ENCODE peak calls at places on chromosomes 5 and 9, in four cellular contexts. One of them, this sample, is unnamed.

GRCh38 chr9:81722277-81722676 is 32.9 kb upstream of the TLE1 start:
- DNase-seq in uterus: no peak
- DNase-seq in adrenal gland: peak
- DNase-seq in GM23338: no peak
- DNase-seq in this sample: no peak

GRCh38 chr5:4230531-4230904 is 634.9 kb downstream of the IRX1 start:
- DNase-seq in adrenal gland: no peak
- DNase-seq in uterus: no peak
- DNase-seq in GM23338: peak
- DNase-seq in this sample: no peak

GRCh38 chr9:98057095-98057799 is 715 bp downstream of the NANS start:
- DNase-seq in uterus: no peak
- DNase-seq in adrenal gland: no peak
- DNase-seq in GM23338: peak
- DNase-seq in this sample: no peak

GRCh38 chr5:58358436-58358835 is 101.5 kb downstream of the PLK2 start:
- DNase-seq in adrenal gland: no peak
- DNase-seq in GM23338: no peak
- DNase-seq in uterus: no peak
- DNase-seq in this sample: no peak

GRCh38 chr5:125485003-125485641 is 738.7 kb upstream of the ZNF608 start:
- DNase-seq in adrenal gland: peak
- DNase-seq in uterus: peak
- DNase-seq in GM23338: peak
- DNase-seq in this sample: no peak

GRCh38 chr5:140311011-140311467 is 8.1 kb upstream of the PFDN1 start:
- DNase-seq in uterus: no peak
- DNase-seq in adrenal gland: no peak
- DNase-seq in GM23338: no peak
- DNase-seq in this sample: no peak

GRCh38 chr5:158119852-158120708 is 261.1 kb upstream of the CLINT1 start:
- DNase-seq in uterus: peak
- DNase-seq in adrenal gland: no peak
- DNase-seq in GM23338: no peak
- DNase-seq in this sample: no peak

GRCh38 chr9:21415492-21416267 is 6.8 kb downstream of the IFNA8 start:
- DNase-seq in GM23338: no peak
- DNase-seq in uterus: no peak
- DNase-seq in adrenal gland: no peak
- DNase-seq in this sample: no peak

GRCh38 chr5:107607656-107608368 is 62.9 kb downstream of the EFNA5 start:
- DNase-seq in GM23338: no peak
- DNase-seq in adrenal gland: no peak
- DNase-seq in uterus: no peak
- DNase-seq in this sample: no peak

GRCh38 chr5:154997746-154998145 is 15.8 kb upstream of the KIF4B start:
- DNase-seq in GM23338: no peak
- DNase-seq in uterus: no peak
- DNase-seq in adrenal gland: no peak
- DNase-seq in this sample: no peak

GRCh38 chr5:33854733-33855151 is 37.0 kb downstream of the ADAMTS12 start:
- DNase-seq in uterus: no peak
- DNase-seq in GM23338: peak
- DNase-seq in adrenal gland: peak
- DNase-seq in this sample: no peak

GRCh38 chr5:34044950-34045525 is 2.0 kb upstream of the C1QTNF3 start:
- DNase-seq in adrenal gland: no peak
- DNase-seq in GM23338: no peak
- DNase-seq in uterus: no peak
- DNase-seq in this sample: no peak

GRCh38 chr5:179599566-179599965 is 23.9 kb downstream of the HNRNPH1 start:
- DNase-seq in adrenal gland: peak
- DNase-seq in uterus: no peak
- DNase-seq in GM23338: no peak
- DNase-seq in this sample: peak

GRCh38 chr9:88355166-88355565 is 33.1 kb upstream of the SPIN1 start:
- DNase-seq in uterus: no peak
- DNase-seq in GM23338: no peak
- DNase-seq in adrenal gland: no peak
- DNase-seq in this sample: no peak

GRCh38 chr9:135574943-135575342 is 13.4 kb downstream of the PAEP start:
- DNase-seq in GM23338: no peak
- DNase-seq in uterus: no peak
- DNase-seq in adrenal gland: no peak
- DNase-seq in this sample: no peak

GRCh38 chr5:179194201-179194910 is 134.2 kb downstream of the ZNF354C start:
- DNase-seq in uterus: no peak
- DNase-seq in adrenal gland: no peak
- DNase-seq in GM23338: no peak
- DNase-seq in this sample: no peak

GRCh38 chr9:131609116-131609830 is 64.0 kb downstream of the PRRT1B start:
- DNase-seq in adrenal gland: peak
- DNase-seq in uterus: peak
- DNase-seq in GM23338: peak
- DNase-seq in this sample: no peak

GRCh38 chr5:160271396-160271795 is 41.0 kb downstream of the CCNJL start:
- DNase-seq in adrenal gland: no peak
- DNase-seq in uterus: no peak
- DNase-seq in GM23338: peak
- DNase-seq in this sample: no peak

DNA sequence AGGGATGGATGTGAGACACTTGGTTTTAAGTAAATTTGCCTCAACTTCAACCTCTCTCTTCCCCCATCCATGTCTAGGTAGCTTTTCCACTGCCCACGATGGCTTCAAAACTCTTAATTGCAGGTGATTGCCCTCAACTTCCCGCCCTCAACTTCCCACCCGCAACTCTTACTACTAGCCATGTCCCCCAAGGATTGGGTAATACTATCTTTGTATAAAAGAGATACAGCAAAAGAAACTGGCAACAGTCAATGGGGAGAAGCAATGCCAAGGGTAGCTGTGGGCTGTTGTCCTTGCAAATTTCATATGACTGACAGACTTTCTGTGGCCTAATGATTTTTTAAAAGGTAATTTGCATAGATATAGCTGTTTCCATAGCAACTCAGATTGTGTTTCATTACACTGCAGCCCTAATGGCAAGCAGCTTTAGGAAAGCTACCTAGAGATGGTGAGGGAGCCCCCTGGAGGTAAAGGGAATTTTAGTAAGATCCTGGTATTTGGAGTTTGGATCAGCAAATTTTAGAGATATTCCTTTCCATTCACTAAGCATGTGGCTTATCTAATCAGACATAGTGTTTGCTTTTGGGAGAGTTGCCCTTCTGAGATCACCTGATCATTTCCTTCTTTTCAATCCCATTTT is 421.5 kb upstream of the DAP start:
- DNase-seq in adrenal gland: no peak
- DNase-seq in GM23338: peak
- DNase-seq in uterus: no peak
- DNase-seq in this sample: no peak
- TF ChIP-seq CTCF in adrenal gland: peak
- TF ChIP-seq CTCF in GM23338: peak
- TF ChIP-seq CTCF in uterus: peak
- TF ChIP-seq CTCF in this sample: no peak

GRCh38 chr9:86445636-86446035 is 91.4 kb upstream of the TUT7 start:
- DNase-seq in adrenal gland: no peak
- DNase-seq in GM23338: no peak
- DNase-seq in uterus: no peak
- DNase-seq in this sample: no peak
- TF ChIP-seq CTCF in adrenal gland: no peak
- TF ChIP-seq CTCF in GM23338: no peak
- TF ChIP-seq CTCF in uterus: no peak
- TF ChIP-seq CTCF in this sample: no peak

GRCh38 chr5:6287136-6287535 is 91.2 kb downstream of the MED10 start:
- DNase-seq in uterus: no peak
- DNase-seq in adrenal gland: no peak
- DNase-seq in GM23338: peak
- DNase-seq in this sample: no peak

GRCh38 chr5:6286404-6286803 is 91.9 kb downstream of the MED10 start:
- DNase-seq in uterus: no peak
- DNase-seq in adrenal gland: no peak
- DNase-seq in GM23338: no peak
- DNase-seq in this sample: no peak

GRCh38 chr5:6296524-6296923 is 81.8 kb downstream of the MED10 start:
- DNase-seq in uterus: no peak
- DNase-seq in GM23338: peak
- DNase-seq in adrenal gland: no peak
- DNase-seq in this sample: no peak

DNA sequence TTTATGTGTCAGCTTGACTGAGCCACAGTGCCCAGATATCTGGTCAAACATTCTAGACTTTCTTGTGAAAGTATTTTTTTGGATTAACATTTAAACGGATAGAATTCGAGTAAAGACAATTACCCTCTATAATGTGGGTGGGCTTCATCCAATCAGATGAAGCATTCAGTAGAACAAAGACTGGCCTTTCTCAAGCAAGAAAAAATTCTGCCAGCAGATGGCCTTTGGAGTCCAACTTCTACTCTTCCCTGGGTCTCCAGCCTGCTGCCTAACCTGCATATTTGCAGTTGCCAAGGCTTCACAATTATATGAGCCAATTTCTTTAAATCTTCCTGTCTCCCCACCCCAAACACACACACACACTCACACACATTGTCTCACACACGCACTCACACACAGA is 86.4 kb downstream of the MED10 start:
- DNase-seq in uterus: no peak
- DNase-seq in GM23338: peak
- DNase-seq in adrenal gland: no peak
- DNase-seq in this sample: no peak
- TF ChIP-seq CTCF in uterus: no peak
- TF ChIP-seq CTCF in GM23338: peak
- TF ChIP-seq CTCF in adrenal gland: no peak
- TF ChIP-seq CTCF in this sample: no peak

GRCh38 chr9:72599874-72600534 is 78.6 kb downstream of the TMC1 start:
- DNase-seq in GM23338: no peak
- DNase-seq in uterus: no peak
- DNase-seq in adrenal gland: no peak
- DNase-seq in this sample: no peak

GRCh38 chr9:72598639-72599038 is 77.2 kb downstream of the TMC1 start:
- DNase-seq in GM23338: no peak
- DNase-seq in uterus: no peak
- DNase-seq in adrenal gland: no peak
- DNase-seq in this sample: no peak

GRCh38 chr9:72602629-72603028 is 81.2 kb downstream of the TMC1 start:
- DNase-seq in adrenal gland: no peak
- DNase-seq in uterus: no peak
- DNase-seq in GM23338: no peak
- DNase-seq in this sample: no peak

GRCh38 chr9:72601595-72601994 is 80.2 kb downstream of the TMC1 start:
- DNase-seq in uterus: no peak
- DNase-seq in adrenal gland: no peak
- DNase-seq in GM23338: no peak
- DNase-seq in this sample: no peak

DNA sequence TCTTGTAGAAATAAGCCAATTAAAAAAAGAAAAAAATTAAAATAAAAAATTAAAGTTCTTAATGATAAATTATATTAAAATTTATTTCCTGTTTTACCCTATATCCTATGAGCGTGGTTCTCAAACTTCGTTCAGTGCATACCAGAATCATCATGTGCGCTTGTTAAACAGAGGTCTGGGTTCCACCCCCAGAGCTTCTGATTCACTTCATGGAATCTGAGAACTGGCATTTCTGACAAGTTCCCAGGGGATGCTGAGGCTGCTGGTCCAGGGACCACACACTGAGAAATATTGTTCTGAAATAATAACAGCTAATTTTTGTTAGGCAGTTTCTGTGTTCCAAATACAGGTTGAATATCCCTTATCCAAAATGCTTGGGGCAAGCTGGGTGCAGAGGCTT is 79.3 kb downstream of the TMC1 start:
- DNase-seq in GM23338: no peak
- DNase-seq in adrenal gland: no peak
- DNase-seq in uterus: no peak
- DNase-seq in this sample: no peak
- TF ChIP-seq CTCF in GM23338: no peak
- TF ChIP-seq CTCF in adrenal gland: no peak
- TF ChIP-seq CTCF in uterus: no peak
- TF ChIP-seq CTCF in this sample: no peak

GRCh38 chr9:133571491-133571890 is 37.0 kb downstream of the ADAMTSL2 start:
- DNase-seq in GM23338: no peak
- DNase-seq in adrenal gland: no peak
- DNase-seq in uterus: no peak
- DNase-seq in this sample: no peak
- TF ChIP-seq CTCF in GM23338: no peak
- TF ChIP-seq CTCF in adrenal gland: no peak
- TF ChIP-seq CTCF in uterus: no peak
- TF ChIP-seq CTCF in this sample: no peak

GRCh38 chr5:8884029-8884428 is 661.8 kb downstream of the SEMA5A start:
- DNase-seq in adrenal gland: no peak
- DNase-seq in uterus: no peak
- DNase-seq in GM23338: no peak
- DNase-seq in this sample: no peak
- TF ChIP-seq CTCF in adrenal gland: no peak
- TF ChIP-seq CTCF in uterus: no peak
- TF ChIP-seq CTCF in GM23338: peak
- TF ChIP-seq CTCF in this sample: no peak

DNA sequence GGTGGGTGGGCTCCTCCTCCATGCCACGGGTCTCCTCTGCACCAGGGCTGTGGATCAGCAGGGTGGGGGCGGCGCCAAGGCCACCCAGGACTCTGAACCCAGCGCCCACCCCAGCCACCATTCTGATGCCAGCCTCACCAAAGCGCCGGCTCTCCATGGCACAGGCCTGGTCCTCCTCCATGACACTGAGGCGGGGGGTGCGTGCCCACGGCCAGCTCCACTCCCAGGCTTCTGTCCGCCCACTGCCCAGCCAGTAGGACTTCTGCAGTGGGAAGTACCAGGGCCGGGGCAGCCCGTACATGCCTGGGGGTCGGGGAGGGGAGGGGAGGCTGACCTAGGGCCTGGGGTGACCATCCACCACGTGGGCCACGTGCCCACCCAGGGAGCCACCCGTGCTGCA is 11.6 kb downstream of the ABCA2 start:
- DNase-seq in uterus: no peak
- DNase-seq in adrenal gland: no peak
- DNase-seq in GM23338: no peak
- DNase-seq in this sample: no peak
- TF ChIP-seq CTCF in uterus: no peak
- TF ChIP-seq CTCF in adrenal gland: no peak
- TF ChIP-seq CTCF in GM23338: no peak
- TF ChIP-seq CTCF in this sample: no peak

This sample was measured in suprapubic skin.